ENCODE peak calls at places on chromosomes 5 and 9, in five cellular contexts. G is BJ, A is cardiac fibroblast, T is SJSA1, U is OCI-LY7. Z is an unnamed sample.

GRCh38 chr9:110370316-110370715 is 32.7 kb upstream of the TXNDC8 start:
- DNase-seq in G (no peak), A (peak; percentile 51), U (no peak), T (no peak), Z (no peak)

GRCh38 chr5:16889972-16890519 is 46.0 kb downstream of the MYO10 start:
- DNase-seq in U (no peak), T (no peak), A (peak; percentile 74), G (no peak), Z (peak; percentile 47)

GRCh38 chr5:158852622-158853021 is 247.1 kb downstream of the EBF1 start:
- DNase-seq in A (no peak), T (peak; percentile 26), G (no peak), U (no peak), Z (no peak)

GRCh38 chr9:3662671-3663070 is 136.9 kb upstream of the RFX3 start:
- DNase-seq in A (peak; percentile 2), T (peak; percentile 30), G (no peak), U (no peak), Z (peak; percentile 1)

GRCh38 chr5:147188200-147189108 is 46.4 kb upstream of the STK32A start:
- DNase-seq in T (peak; percentile 59), G (no peak), U (peak; percentile 59), A (peak; percentile 76), Z (peak; percentile 38)

GRCh38 chr5:4038994-4039393 is 443.4 kb downstream of the IRX1 start:
- DNase-seq in G (no peak), A (no peak), U (no peak), T (no peak), Z (no peak)

GRCh38 chr5:65830856-65831255 is 95.5 kb upstream of the ERBIN start:
- DNase-seq in A (peak; percentile 9), T (no peak), G (no peak), U (no peak), Z (no peak)

GRCh38 chr5:96140496-96140895 is 178.8 kb upstream of the ELL2 start:
- DNase-seq in U (no peak), G (no peak), A (no peak), T (no peak), Z (no peak)

GRCh38 chr5:6732634-6733410 is 19.6 kb downstream of the TENT4A start:
- DNase-seq in U (no peak), A (peak; percentile 81), T (peak; percentile 60), G (no peak), Z (no peak)

GRCh38 chr5:94968507-94969095 is 316.3 kb downstream of the MCTP1 start:
- DNase-seq in A (peak; percentile 85), U (peak; percentile 72), T (peak; percentile 81), G (peak; percentile 11), Z (peak; percentile 33)

GRCh38 chr5:62256161-62257017 is 49.6 kb upstream of the KIF2A start:
- DNase-seq in A (no peak), T (no peak), G (no peak), U (peak; percentile 30), Z (no peak)

GRCh38 chr5:172586118-172587060 is 54.7 kb upstream of the NEURL1B start:
- DNase-seq in G (no peak), T (no peak), U (no peak), A (no peak), Z (no peak)

GRCh38 chr9:135174269-135174668 is 86.8 kb downstream of the OLFM1 start:
- DNase-seq in A (no peak), T (no peak), G (no peak), U (no peak), Z (no peak)

GRCh38 chr5:173637340-173637739 is 20.9 kb upstream of the BOD1 start:
- DNase-seq in U (no peak), A (no peak), T (no peak), G (no peak), Z (no peak)

GRCh38 chr9:130665431-130666392 is 1.3 kb downstream of the PRDM12 start:
- DNase-seq in G (no peak), U (no peak), A (no peak), T (no peak), Z (no peak)

GRCh38 chr5:168712280-168712924 is 133.2 kb upstream of the PANK3 start:
- DNase-seq in G (peak; percentile 84), U (no peak), T (peak; percentile 97), A (peak; percentile 99), Z (peak; percentile 79)

GRCh38 chr5:81817980-81818379 is 67.1 kb upstream of the SSBP2 start:
- DNase-seq in G (no peak), T (no peak), U (no peak), A (peak; percentile 7), Z (no peak)

GRCh38 chr9:119280740-119281485 is 88.3 kb downstream of the BRINP1 start:
- DNase-seq in G (no peak), U (no peak), T (no peak), A (no peak), Z (no peak)

GRCh38 chr5:154834045-154834444 is 16.4 kb downstream of the FAXDC2 start:
- DNase-seq in G (no peak), U (no peak), T (no peak), A (no peak), Z (no peak)

DNA sequence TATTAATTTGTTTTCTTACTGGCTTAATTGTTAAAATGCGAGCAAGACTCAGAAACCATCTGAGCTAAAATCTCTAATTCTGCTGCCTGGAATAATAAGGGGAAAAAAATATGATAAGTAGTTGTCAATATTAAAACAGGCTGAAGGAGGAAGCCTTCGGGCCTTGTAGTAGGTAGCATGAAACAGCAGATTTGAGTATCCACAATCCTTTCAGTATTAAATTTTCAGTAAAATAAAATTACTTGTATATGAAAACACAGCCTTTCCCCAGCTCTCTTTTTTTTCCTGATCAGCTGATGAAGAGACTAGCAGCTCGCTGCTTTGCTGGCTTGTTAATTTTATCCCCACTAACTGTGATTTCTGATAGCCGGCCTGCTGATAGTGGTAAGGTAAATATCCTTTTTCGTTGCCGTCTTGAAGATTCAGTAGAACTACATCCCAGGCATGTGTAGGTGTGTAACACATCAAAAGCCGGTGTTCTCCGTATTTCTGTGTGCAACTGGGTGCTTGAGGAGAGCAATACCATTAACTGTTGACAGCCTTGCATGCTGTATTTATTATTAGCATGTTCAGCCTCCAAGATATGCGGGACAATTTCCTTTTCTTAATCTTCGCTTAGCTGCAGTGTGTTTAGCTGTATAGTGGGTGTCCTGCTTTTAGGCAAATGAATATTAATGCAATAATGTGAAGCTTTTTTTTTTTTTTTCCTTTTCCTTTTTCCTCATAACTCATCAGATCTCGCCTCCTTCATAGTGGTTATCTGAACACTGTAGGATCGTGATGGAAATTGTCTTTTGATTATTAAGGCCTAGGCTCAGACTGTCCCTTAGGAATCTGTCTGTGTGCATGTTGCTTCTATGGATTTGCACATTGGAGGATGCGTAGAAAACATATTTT is 144.6 kb downstream of the SMARCA2 start:
- DNase-seq in T (no peak), U (peak; percentile 28), A (peak; percentile 54), G (no peak), Z (no peak)
- H3K4me3 ChIP-seq in T (no peak overlapping the region), U (peak overlapping the region; percentile 75), A (no peak overlapping the region), G (no peak overlapping the region), Z (peak overlapping the region; percentile 64)

DNA sequence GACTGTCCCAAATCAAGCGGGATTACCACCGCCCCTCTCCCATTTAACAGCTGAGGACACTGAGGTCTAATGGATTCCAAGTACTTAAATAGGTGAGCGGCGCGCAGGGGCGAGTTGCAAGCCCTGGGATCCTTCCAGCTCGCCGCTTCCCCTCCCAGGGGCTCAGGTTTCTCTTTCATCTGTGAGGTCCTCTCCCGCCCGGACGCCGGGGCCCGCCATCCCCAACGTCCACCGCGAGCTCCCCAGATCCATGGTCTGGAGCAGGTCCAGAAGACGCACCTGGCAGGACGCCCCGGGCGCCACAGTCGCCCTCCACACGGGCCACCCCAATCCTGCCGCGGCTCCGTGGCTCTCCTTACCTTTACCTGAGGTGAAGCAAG is 319 bp downstream of the STARD4 start:
- DNase-seq in G (no peak), A (peak; percentile 47), U (no peak), T (no peak), Z (no peak)
- H3K4me3 ChIP-seq in G (peak overlapping the region; percentile 88), A (peak overlapping the region; percentile 95), U (peak overlapping the region; percentile 91), T (peak overlapping the region; percentile 68), Z (peak overlapping the region; percentile 97)

DNA sequence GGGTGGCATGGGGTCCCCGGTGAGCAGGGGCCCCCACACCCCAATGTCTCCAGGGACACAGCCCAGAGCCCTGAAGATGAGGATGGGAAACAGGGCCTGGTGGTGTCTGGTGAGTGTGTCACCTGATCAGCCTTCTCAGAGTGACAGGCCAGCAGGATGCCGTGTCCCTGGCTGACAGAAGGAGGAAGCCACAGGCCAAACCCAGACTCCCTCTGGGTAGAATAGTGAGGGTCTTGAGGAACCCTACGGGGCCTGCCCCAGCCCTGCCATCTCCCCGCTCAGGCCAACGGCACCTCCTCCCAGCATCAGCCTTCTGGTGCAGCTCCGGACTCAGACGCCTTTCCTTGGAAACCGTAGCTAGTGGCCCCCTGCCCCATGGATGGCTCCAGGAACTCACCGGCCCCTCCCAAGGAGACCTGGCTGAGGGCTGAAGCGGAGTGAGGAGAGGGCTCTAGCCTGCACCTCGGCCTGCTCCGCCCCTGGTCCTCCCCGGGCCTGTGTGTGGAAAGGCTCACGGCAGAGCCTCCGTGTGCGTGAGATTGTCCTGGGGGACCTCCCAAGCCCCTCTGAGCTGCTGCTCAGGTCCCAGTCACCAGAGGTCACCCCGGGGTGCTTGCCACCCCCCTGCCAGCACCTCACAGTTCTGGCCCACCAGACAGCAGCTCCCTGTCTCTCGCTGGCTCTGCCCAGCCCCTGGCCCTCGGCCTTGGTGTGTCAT is 6.0 kb downstream of the RALGDS start:
- DNase-seq in T (no peak), U (no peak), A (no peak), G (no peak), Z (no peak)
- H3K4me3 ChIP-seq in T (no peak overlapping the region), U (no peak overlapping the region), A (no peak overlapping the region), G (no peak overlapping the region), Z (no peak overlapping the region)

GRCh38 chr5:150406120-150407096 is 6.3 kb downstream of the CD74 start:
- DNase-seq in T (no peak), A (no peak), U (no peak), G (no peak), Z (no peak)
- H3K4me3 ChIP-seq in T (no peak overlapping the region), A (no peak overlapping the region), U (no peak overlapping the region), G (no peak overlapping the region), Z (no peak overlapping the region)

DNA sequence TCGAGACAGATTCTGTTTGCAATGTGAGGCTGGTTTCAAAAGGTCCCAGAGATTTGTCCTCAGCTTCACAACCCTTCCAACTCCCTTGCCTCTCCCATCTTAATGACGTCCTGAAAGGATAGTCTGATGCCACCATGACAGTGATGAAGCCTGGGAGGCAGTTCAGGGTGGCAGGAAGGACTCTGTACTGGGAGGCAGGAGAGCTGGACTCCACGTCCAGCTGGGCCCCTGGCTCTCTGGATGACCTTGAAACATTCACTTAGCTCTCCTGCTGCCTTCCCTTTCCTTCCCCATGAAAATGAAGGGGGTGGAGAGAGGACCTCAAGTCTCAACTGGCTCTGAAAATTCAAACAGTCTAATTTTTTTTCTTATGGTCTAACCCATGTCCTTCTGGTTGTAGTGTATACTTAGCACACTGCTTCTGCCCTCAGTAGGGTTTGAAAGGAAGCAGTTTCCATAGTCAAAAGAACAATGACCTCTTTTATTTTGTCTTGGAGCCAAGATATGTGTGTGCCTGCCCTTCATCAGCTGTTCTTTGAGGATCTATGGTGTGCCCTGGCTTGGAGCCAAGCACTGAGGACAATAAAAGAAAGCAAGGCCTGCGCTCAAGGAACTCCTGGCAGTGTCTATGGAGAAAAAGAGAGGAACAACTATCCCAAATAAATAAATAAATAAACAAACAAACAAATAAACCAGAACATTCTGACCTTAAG is 188.3 kb downstream of the GRIA1 start:
- DNase-seq in A (peak; percentile 50), G (no peak), U (no peak), T (no peak), Z (no peak)
- H3K4me3 ChIP-seq in A (no peak overlapping the region), G (no peak overlapping the region), U (no peak overlapping the region), T (no peak overlapping the region), Z (no peak overlapping the region)

GRCh38 chr9:98882569-98882923 is 61.2 kb upstream of the COL15A1 start:
- DNase-seq in T (no peak), G (no peak), A (no peak), U (no peak), Z (no peak)
- H3K4me3 ChIP-seq in T (no peak overlapping the region), G (no peak overlapping the region), A (no peak overlapping the region), U (no peak overlapping the region), Z (no peak overlapping the region)